ENCODE peak calls at places on chromosomes 1 and 21, in four cellular contexts. One of them, this sample, is unnamed.

GRCh38 chr1:32899586-32900296 is 1.4 kb downstream of the TMEM54 start:
- DNase-seq in HL-60: no peak
- DNase-seq in cardiac muscle cell: no peak
- DNase-seq in heart right ventricle: peak
- DNase-seq in this sample: no peak

GRCh38 chr1:157092831-157093230 is 6.8 kb downstream of the ETV3L start:
- DNase-seq in heart right ventricle: peak
- DNase-seq in cardiac muscle cell: no peak
- DNase-seq in HL-60: no peak
- DNase-seq in this sample: no peak

GRCh38 chr21:19122371-19122770 is 718.8 kb upstream of the TMPRSS15 start:
- DNase-seq in heart right ventricle: no peak
- DNase-seq in cardiac muscle cell: no peak
- DNase-seq in HL-60: no peak
- DNase-seq in this sample: no peak

GRCh38 chr1:54884135-54884586 is 2.8 kb downstream of the DHCR24 start:
- DNase-seq in cardiac muscle cell: no peak
- DNase-seq in heart right ventricle: no peak
- DNase-seq in HL-60: no peak
- DNase-seq in this sample: no peak

GRCh38 chr1:47705517-47706130 is 267.8 kb downstream of the FOXD2 start:
- DNase-seq in cardiac muscle cell: no peak
- DNase-seq in heart right ventricle: no peak
- DNase-seq in HL-60: no peak
- DNase-seq in this sample: no peak

GRCh38 chr1:69693921-69694320 is 126.2 kb downstream of the LRRC7 start:
- DNase-seq in cardiac muscle cell: no peak
- DNase-seq in heart right ventricle: no peak
- DNase-seq in HL-60: no peak
- DNase-seq in this sample: no peak

GRCh38 chr1:234302334-234302962 is 70.8 kb upstream of the COA6 start:
- DNase-seq in heart right ventricle: no peak
- DNase-seq in HL-60: no peak
- DNase-seq in cardiac muscle cell: no peak
- DNase-seq in this sample: no peak

GRCh38 chr1:61481313-61481712 is 243.6 kb downstream of the TM2D1 start:
- DNase-seq in heart right ventricle: no peak
- DNase-seq in HL-60: no peak
- DNase-seq in cardiac muscle cell: no peak
- DNase-seq in this sample: no peak

GRCh38 chr1:153178922-153179321 is 24.3 kb upstream of the LELP1 start:
- DNase-seq in HL-60: no peak
- DNase-seq in cardiac muscle cell: no peak
- DNase-seq in heart right ventricle: no peak
- DNase-seq in this sample: no peak

GRCh38 chr1:157105298-157105987 is 5.8 kb upstream of the ETV3L start:
- DNase-seq in heart right ventricle: no peak
- DNase-seq in cardiac muscle cell: no peak
- DNase-seq in HL-60: no peak
- DNase-seq in this sample: no peak

GRCh38 chr1:172720325-172720724 is 61.4 kb downstream of the FASLG start:
- DNase-seq in cardiac muscle cell: no peak
- DNase-seq in HL-60: no peak
- DNase-seq in heart right ventricle: no peak
- DNase-seq in this sample: no peak

GRCh38 chr1:218613105-218613504 is 268.0 kb downstream of the TGFB2 start:
- DNase-seq in HL-60: no peak
- DNase-seq in heart right ventricle: no peak
- DNase-seq in cardiac muscle cell: no peak
- DNase-seq in this sample: no peak

GRCh38 chr1:154583691-154584212 is 16.2 kb downstream of the CHRNB2 start:
- DNase-seq in cardiac muscle cell: no peak
- DNase-seq in HL-60: no peak
- DNase-seq in heart right ventricle: no peak
- DNase-seq in this sample: no peak

GRCh38 chr1:54567961-54568360 is 19.9 kb downstream of the ACOT11 start:
- DNase-seq in cardiac muscle cell: no peak
- DNase-seq in HL-60: peak
- DNase-seq in heart right ventricle: no peak
- DNase-seq in this sample: no peak

GRCh38 chr1:173733912-173734311 is 19.1 kb downstream of the KLHL20 start:
- DNase-seq in cardiac muscle cell: no peak
- DNase-seq in heart right ventricle: no peak
- DNase-seq in HL-60: no peak
- DNase-seq in this sample: no peak

GRCh38 chr1:117003253-117003875 is 1.8 kb downstream of the CD101 start:
- DNase-seq in HL-60: peak
- DNase-seq in heart right ventricle: no peak
- DNase-seq in cardiac muscle cell: no peak
- DNase-seq in this sample: no peak

GRCh38 chr1:11749203-11749689 is 12.7 kb upstream of the C1orf167 start:
- DNase-seq in HL-60: peak
- DNase-seq in heart right ventricle: peak
- DNase-seq in cardiac muscle cell: peak
- DNase-seq in this sample: peak

GRCh38 chr21:37358392-37358791 is 8.2 kb upstream of the DYRK1A start:
- DNase-seq in heart right ventricle: no peak
- DNase-seq in HL-60: no peak
- DNase-seq in cardiac muscle cell: no peak
- DNase-seq in this sample: no peak

GRCh38 chr1:116820362-116820761 is 66.1 kb downstream of the CD2 start:
- DNase-seq in HL-60: no peak
- DNase-seq in cardiac muscle cell: no peak
- DNase-seq in heart right ventricle: peak
- DNase-seq in this sample: no peak

GRCh38 chr1:16131636-16132324 is 24.1 kb downstream of the EPHA2 start:
- DNase-seq in HL-60: no peak
- DNase-seq in cardiac muscle cell: no peak
- DNase-seq in heart right ventricle: no peak
- DNase-seq in this sample: no peak

GRCh38 chr1:228830954-228831481 is 95.7 kb downstream of the RHOU start:
- DNase-seq in heart right ventricle: no peak
- DNase-seq in HL-60: no peak
- DNase-seq in cardiac muscle cell: no peak
- DNase-seq in this sample: no peak

GRCh38 chr1:18104546-18105100 is 3.0 kb upstream of the IGSF21 start:
- DNase-seq in HL-60: no peak
- DNase-seq in cardiac muscle cell: peak
- DNase-seq in heart right ventricle: no peak
- DNase-seq in this sample: no peak

GRCh38 chr1:111462368-111463028 is 11.3 kb upstream of the C1orf162 start:
- DNase-seq in heart right ventricle: no peak
- DNase-seq in cardiac muscle cell: no peak
- DNase-seq in HL-60: no peak
- DNase-seq in this sample: no peak

GRCh38 chr1:192950926-192951325 is 108.2 kb downstream of the UCHL5 start:
- DNase-seq in cardiac muscle cell: no peak
- DNase-seq in HL-60: no peak
- DNase-seq in heart right ventricle: no peak
- DNase-seq in this sample: no peak

GRCh38 chr1:84862810-84863251 is 30.2 kb downstream of the LPAR3 start:
- DNase-seq in cardiac muscle cell: no peak
- DNase-seq in heart right ventricle: no peak
- DNase-seq in HL-60: no peak
- DNase-seq in this sample: peak

GRCh38 chr1:68175621-68176398 is 56.5 kb downstream of the WLS start:
- DNase-seq in cardiac muscle cell: peak
- DNase-seq in heart right ventricle: peak
- DNase-seq in HL-60: no peak
- DNase-seq in this sample: no peak

GRCh38 chr1:66711420-66711819 is 40.8 kb upstream of the DYNLT5 start:
- DNase-seq in HL-60: no peak
- DNase-seq in cardiac muscle cell: no peak
- DNase-seq in heart right ventricle: no peak
- DNase-seq in this sample: no peak

GRCh38 chr1:181044449-181044966 is 10.7 kb downstream of the MR1 start:
- DNase-seq in cardiac muscle cell: no peak
- DNase-seq in HL-60: peak
- DNase-seq in heart right ventricle: no peak
- DNase-seq in this sample: peak
- H3K4me3 ChIP-seq in cardiac muscle cell: no peak
- H3K4me3 ChIP-seq in HL-60: no peak
- H3K4me3 ChIP-seq in heart right ventricle: no peak
- H3K4me3 ChIP-seq in this sample: no peak

DNA sequence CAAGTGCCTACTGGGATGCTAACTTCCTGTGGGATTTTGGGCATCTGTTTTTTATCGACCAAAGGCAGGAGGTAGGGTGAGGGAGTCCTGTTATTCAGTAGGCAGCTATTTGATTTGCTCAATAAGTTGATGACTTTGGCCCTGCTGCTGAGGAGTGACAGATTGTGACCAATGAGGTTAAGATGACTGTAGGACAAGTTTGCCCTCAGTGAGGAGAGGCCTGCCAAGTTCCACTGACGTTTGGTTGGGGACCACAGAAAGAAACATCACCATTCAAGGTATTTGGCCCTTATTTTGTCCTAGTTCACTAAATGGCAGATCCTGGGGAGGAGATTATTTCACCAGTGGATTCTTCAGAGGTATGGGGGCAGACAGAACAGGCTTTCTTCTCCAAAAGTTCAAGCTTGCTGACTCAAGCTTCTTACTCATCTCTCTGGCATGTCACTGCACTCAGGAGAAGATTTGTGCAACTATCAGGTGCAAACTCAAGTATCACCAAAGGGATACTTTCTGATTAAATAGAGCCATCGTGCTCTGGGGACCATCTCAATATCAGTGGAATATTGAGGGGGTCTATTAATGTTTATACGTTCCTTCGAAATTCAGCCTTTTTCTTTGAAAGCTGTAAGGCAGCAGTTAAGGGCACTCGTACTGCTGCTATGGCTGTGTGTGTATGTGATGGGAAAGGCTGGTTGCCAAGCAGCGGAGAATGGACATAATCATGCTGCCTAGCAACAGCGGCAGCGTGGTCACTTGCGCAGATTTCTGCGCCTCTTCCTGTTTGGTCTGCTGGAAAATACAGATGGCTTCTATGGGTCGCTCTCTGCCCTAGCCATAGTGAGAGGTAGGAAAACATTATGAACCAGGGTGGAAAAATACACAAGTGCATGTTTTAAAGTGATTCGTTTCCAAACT is 78.7 kb downstream of the PBX1 start:
- DNase-seq in cardiac muscle cell: no peak
- DNase-seq in heart right ventricle: peak
- DNase-seq in HL-60: no peak
- DNase-seq in this sample: no peak
- H3K27ac ChIP-seq in cardiac muscle cell: peak
- H3K27ac ChIP-seq in heart right ventricle: peak
- H3K27ac ChIP-seq in HL-60: no peak
- H3K27ac ChIP-seq in this sample: no peak

GRCh38 chr21:43916691-43917514 is 51.9 kb downstream of the AGPAT3 start:
- DNase-seq in HL-60: no peak
- DNase-seq in heart right ventricle: no peak
- DNase-seq in cardiac muscle cell: no peak
- DNase-seq in this sample: peak
- H3K4me3 ChIP-seq in HL-60: no peak
- H3K4me3 ChIP-seq in heart right ventricle: peak
- H3K4me3 ChIP-seq in cardiac muscle cell: no peak
- H3K4me3 ChIP-seq in this sample: peak

GRCh38 chr1:209853677-209854076 is 25.9 kb downstream of the UTP25 start:
- DNase-seq in HL-60: no peak
- DNase-seq in cardiac muscle cell: no peak
- DNase-seq in heart right ventricle: no peak
- DNase-seq in this sample: no peak
- H3K27ac ChIP-seq in HL-60: no peak
- H3K27ac ChIP-seq in cardiac muscle cell: no peak
- H3K27ac ChIP-seq in heart right ventricle: no peak
- H3K27ac ChIP-seq in this sample: no peak

GRCh38 chr1:89022167-89022959 is at the start of gene GBP3:
- DNase-seq in heart right ventricle: no peak
- DNase-seq in cardiac muscle cell: no peak
- DNase-seq in HL-60: peak
- DNase-seq in this sample: peak
- H3K4me3 ChIP-seq in heart right ventricle: peak
- H3K4me3 ChIP-seq in cardiac muscle cell: peak
- H3K4me3 ChIP-seq in HL-60: peak
- H3K4me3 ChIP-seq in this sample: peak

This sample was measured in naive thymus-derived CD4-positive, alpha-beta T cell.